ENCODE peak calls at places on chromosomes 13 and 19, in six cellular contexts. S is HAP-1; P is SJSA1; U is uterus; O is SJCRH30; I is naive thymus-derived CD4-positive, alpha-beta T cell. D is an unnamed sample. For H3K9me3, the result is how much of the 10 kb centered on the place peaks cover.

GRCh38 chr19:17796013-17796837 is 1.3 kb downstream of the B3GNT3 start:
- DNase-seq in S (no peak), P (no peak), U (no peak), O (no peak), I (no peak), D (no peak)

GRCh38 chr13:43309301-43309700 is 285.9 kb downstream of the DNAJC15 start:
- DNase-seq in S (no peak), P (no peak), U (no peak), O (no peak), I (no peak), D (no peak)

GRCh38 chr13:112893570-112894422 is 75.2 kb upstream of the MCF2L start:
- DNase-seq in S (peak), P (no peak), U (no peak), O (peak), I (peak), D (no peak)

GRCh38 chr19:46495789-46496099 is at the start of gene PNMA8B:
- DNase-seq in S (no peak), P (no peak), U (no peak), O (peak), I (peak), D (peak)

GRCh38 chr13:38309397-38309796 is 40.3 kb upstream of the UFM1 start:
- DNase-seq in S (no peak), P (no peak), U (no peak), O (no peak), I (no peak), D (no peak)

GRCh38 chr13:98626298-98626940 is 49.5 kb upstream of the STK24 start:
- DNase-seq in S (no peak), P (no peak), U (no peak), O (peak), I (no peak), D (no peak)

GRCh38 chr13:98575009-98575866 is 1.7 kb downstream of the STK24 start:
- DNase-seq in S (peak), P (peak), U (no peak), O (peak), I (no peak), D (no peak)

GRCh38 chr13:21053231-21053630 is 8.2 kb downstream of the LATS2 start:
- DNase-seq in S (no peak), P (no peak), U (no peak), O (no peak), I (no peak), D (no peak)

GRCh38 chr19:53112286-53112685 is 9.1 kb upstream of the ZNF160 start:
- DNase-seq in S (no peak), P (no peak), U (no peak), O (no peak), I (no peak), D (no peak)

GRCh38 chr13:30157616-30157993 is 149.7 kb downstream of the KATNAL1 start:
- DNase-seq in S (no peak), P (no peak), U (no peak), O (no peak), I (no peak), D (no peak)

GRCh38 chr13:59094149-59094548 is 1069.6 kb downstream of the DIAPH3 start:
- DNase-seq in S (no peak), P (no peak), U (no peak), O (no peak), I (no peak), D (no peak)

GRCh38 chr19:22620401-22620800 is 13.7 kb upstream of the ZNF492 start:
- DNase-seq in S (no peak), P (no peak), U (no peak), O (no peak), I (no peak), D (no peak)

GRCh38 chr19:22620912-22621311 is 13.2 kb upstream of the ZNF492 start:
- DNase-seq in S (no peak), P (no peak), U (no peak), O (no peak), I (no peak), D (no peak)

GRCh38 chr19:22617614-22618325 is 16.4 kb upstream of the ZNF492 start:
- DNase-seq in S (no peak), P (no peak), U (no peak), O (no peak), I (no peak), D (no peak)

GRCh38 chr19:22619932-22620331 is 14.2 kb upstream of the ZNF492 start:
- DNase-seq in S (no peak), P (no peak), U (no peak), O (no peak), I (no peak), D (no peak)

GRCh38 chr19:22619371-22619770 is 14.8 kb upstream of the ZNF492 start:
- DNase-seq in S (no peak), P (no peak), U (no peak), O (no peak), I (no peak), D (no peak)
- H3K9me3 ChIP-seq in S (under half), P (under half), U (under half), O (under half), I (under half), D (under half)

DNA sequence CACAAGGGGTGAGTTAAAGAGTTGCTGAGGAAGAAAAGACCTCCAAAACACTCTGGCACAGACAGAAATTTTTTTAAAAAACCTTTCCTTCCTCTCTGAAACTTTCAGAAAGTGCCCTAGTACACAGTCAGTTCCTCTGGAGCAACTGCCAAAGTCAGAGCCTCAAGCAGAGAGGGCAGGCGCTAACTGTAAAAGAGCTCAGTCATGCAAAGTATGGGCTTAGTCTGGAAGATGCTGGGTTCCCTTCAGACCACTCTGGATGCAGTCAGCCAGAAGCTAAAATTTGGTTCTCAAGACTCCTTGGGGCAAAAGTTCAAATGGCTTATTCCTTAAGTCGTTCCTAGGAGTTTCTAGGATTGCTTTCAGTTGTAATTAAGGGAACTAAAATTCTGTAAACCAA is 671.6 kb downstream of the PCDH9 start:
- DNase-seq in S (no peak), P (no peak), U (no peak), O (no peak), I (no peak), D (no peak)
- H3K9me3 ChIP-seq in S (under half), P (under half), U (under half), O (under half), I (under half), D (under half)

GRCh38 chr19:15875075-15875474 is 22.8 kb downstream of the CYP4F2 start:
- DNase-seq in S (no peak), P (no peak), U (no peak), O (no peak), I (no peak), D (no peak)
- H3K9me3 ChIP-seq in S (under half), P (under half), U (under half), O (under half), I (under half), D (under half)

GRCh38 chr19:58439576-58440554 is at the start of gene ZNF132:
- DNase-seq in S (no peak), P (peak), U (peak), O (no peak), I (peak), D (peak)

DNA sequence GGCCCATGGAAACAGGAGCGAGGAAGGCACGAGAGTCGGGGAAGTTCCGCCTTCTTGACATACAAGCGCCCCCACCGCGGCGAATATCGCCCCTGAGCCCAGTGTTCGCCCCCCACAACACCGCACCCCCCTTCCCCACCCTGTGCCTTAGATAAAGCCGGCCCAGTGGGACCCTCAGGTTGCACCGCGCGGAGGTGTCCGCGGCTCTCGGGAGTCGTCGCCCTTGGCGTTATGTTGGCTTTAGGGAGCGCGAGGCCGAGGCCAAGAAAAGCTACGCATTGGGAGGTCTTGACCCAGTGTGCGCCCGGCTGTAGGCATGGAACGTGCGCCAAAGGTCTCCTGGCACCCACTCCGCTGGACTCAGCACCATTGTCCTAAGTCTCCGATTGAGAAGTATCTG is 603 bp upstream of the ZNF132 start:
- DNase-seq in S (no peak), P (no peak), U (no peak), O (no peak), I (no peak), D (peak)
- H3K9me3 ChIP-seq in S (under half), P (under half), U (under half), O (under half), I (under half), D (under half)

DNA sequence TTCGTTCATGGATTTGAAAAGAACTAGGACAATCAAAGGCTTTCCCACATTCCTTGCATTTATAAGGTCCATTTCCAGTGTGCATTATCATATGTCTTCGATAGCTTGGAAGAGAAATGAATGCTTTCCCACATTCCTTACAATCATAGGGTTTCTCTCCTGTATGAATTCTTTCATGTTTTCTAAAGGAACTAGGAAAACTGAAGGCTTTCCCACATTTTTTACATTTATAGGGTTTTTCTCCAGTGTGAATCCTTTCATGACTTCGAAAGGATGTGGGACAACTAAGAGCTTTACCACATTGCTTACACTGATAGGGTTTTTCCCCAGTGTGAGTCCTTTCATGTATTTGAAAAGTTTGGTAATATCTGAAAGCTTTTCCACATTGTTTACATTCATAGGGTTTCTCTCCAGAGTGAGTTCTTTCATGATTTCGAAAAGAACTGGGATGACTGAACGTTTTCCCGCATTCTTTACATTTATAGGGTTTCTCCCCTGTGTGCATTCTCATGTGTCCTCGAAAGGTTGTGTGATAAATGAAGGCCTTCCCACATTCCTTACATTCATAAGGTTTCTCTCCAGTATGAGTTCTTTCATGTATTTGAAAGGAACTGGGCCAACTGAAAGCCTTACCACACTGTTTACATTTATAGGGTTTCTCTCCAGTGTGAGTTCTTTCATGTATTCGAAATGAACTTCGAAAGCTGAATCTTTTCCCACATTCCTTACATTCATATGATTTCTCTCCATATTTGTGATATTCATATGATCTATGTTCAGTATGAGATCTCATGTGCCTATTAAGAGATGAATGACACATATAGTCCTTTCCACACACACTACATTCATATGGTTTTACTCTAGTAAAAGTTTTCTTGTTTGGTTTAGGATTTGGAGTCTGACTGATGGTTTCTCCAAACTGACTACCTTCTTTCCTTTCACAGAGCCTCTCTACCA is 19.6 kb downstream of the ZNF709 start:
- DNase-seq in S (no peak), P (no peak), U (no peak), O (peak), I (no peak), D (no peak)
- H3K9me3 ChIP-seq in S (under half), P (under half), U (under half), O (half or more), I (half or more), D (under half)

GRCh38 chr19:57706346-57706745 is 2.7 kb downstream of the ZNF154 start:
- DNase-seq in S (no peak), P (no peak), U (no peak), O (no peak), I (no peak), D (no peak)

DNA sequence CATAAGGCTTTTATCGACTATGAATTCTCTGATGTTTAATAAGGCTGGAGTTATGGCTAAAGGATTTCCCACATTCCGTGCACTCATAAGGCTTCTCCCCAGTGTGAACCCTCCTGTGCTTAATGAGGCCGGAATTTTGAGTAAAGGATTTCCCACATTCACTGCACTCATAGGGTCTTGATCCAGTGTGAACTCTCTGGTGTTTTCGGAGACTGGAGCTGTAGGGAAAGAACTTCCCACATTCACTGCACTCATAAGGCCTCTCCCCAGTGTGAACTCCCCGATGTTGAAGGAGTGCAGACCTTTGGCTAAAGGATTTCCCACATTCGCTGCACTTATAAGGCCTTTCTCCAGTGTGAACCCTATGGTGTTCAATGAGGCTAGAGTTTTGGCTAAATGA is 7.4 kb downstream of the ZNF154 start:
- DNase-seq in S (no peak), P (no peak), U (no peak), O (no peak), I (no peak), D (no peak)
- H3K9me3 ChIP-seq in S (under half), P (under half), U (half or more), O (under half), I (half or more), D (under half)

GRCh38 chr19:57566396-57567256 is 7.0 kb upstream of the ZNF550 start:
- DNase-seq in S (no peak), P (no peak), U (no peak), O (peak), I (no peak), D (no peak)
- H3K9me3 ChIP-seq in S (under half), P (half or more), U (under half), O (under half), I (half or more), D (under half)

DNA sequence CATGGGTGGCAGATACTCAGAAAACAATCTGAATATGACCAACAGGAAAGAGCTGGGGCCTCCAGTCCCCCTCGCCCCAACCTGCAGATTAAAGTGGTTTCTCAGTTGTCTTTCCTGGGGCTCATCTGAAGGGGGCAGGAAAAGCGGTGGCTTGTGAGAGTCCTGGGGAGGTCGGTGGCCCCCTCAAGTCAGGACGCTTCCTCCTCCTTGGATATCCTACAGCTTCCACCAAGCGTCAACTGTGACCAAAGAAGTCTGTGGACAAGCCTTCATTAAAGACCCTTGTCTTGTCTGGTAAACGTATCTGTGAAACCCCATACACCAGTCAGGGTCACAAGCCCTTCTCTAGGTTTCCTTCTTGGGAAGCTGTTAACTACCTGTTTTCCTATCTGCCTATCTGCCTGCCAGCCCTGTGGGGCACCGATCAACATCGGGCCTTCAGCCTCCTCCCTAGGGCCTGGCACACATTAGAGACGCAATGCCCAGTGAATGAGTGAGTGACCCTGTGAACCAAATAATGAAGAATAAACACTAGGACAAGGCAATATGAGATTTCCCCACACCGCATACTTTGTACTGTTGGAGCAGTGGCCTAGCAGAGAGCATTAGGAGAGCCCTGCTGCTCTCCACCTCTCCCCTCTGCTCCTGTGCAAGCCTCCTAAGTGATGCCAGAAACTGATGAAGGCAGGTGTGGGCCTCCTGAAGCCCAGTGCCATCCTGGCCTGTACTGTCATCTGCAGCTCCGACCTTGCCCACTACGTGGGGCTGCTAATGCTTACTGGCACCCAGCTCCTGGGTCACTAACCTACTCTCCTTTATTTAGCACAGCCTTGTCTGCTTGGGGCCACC is 1317.8 kb downstream of the UQCRFS1 start:
- DNase-seq in S (no peak), P (no peak), U (no peak), O (no peak), I (no peak), D (no peak)
- H3K9me3 ChIP-seq in S (under half), P (under half), U (under half), O (under half), I (under half), D (under half)

DNA sequence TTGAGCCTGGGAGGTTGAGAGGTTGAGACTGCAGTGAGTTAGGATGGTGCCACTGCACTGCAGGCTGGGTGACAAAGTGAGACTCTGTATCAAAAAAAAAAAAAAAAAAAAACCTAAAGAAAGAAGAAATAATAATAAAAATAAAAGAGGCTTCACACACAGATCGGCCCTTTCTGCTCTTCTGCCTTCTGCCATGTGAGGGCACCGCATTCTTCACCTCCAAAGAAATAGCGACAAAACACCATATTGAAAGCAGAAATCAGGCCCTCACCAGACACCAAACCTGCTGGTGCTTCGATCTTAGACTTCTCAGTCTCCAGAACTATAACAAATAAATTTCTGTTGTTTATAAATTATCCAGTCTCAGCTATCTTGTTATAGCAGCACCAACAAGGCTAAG is 3.0 kb downstream of the ZNF649 start:
- DNase-seq in S (no peak), P (no peak), U (no peak), O (no peak), I (no peak), D (no peak)
- H3K9me3 ChIP-seq in S (under half), P (under half), U (under half), O (half or more), I (half or more), D (under half)

GRCh38 chr19:30175987-30176386 is 196.2 kb upstream of the ZNF536 start:
- DNase-seq in S (no peak), P (no peak), U (no peak), O (no peak), I (no peak), D (no peak)

GRCh38 chr19:30174791-30175190 is 197.4 kb upstream of the ZNF536 start:
- DNase-seq in S (no peak), P (no peak), U (no peak), O (no peak), I (no peak), D (no peak)

GRCh38 chr19:30183807-30184490 is 188.2 kb upstream of the ZNF536 start:
- DNase-seq in S (no peak), P (no peak), U (no peak), O (no peak), I (no peak), D (no peak)

GRCh38 chr19:30178721-30179402 is 193.3 kb upstream of the ZNF536 start:
- DNase-seq in S (peak), P (no peak), U (no peak), O (no peak), I (no peak), D (no peak)

DNA sequence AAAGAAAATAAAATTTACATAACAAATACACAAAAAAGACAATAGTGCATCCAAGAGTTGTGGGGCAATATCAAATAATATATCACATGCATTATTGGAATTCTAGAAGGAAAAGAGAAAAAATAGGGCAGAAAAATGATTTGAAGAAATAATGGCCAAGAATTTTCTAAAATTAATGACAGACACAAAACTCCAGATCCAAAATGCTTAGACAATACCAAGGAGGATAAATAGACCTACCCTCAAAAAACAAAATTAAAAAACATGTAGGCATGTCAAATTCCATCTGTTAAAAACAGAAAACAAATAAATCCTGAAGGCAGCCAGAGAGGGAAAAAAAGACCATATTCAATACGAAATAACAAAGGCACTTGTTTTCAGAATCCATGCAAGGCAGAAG is 191.5 kb upstream of the ZNF536 start:
- DNase-seq in S (no peak), P (no peak), U (no peak), O (no peak), I (no peak), D (no peak)
- H3K9me3 ChIP-seq in S (under half), P (under half), U (under half), O (under half), I (under half), D (under half)